ENCODE peak calls at places on chromosomes 1 and 21, in eight cellular contexts. C is cardiac muscle cell; L is A549; B is astrocyte of the spinal cord; V is lung; K is adrenal gland; E is effector memory CD4-positive, alpha-beta T cell; P is left ventricle myocardium inferior. D is an unnamed sample.
A peak's percentile ranks its signal among the peaks of the same experiment; 100 is the strongest.

GRCh38 chr1:23370744-23371710 is 1.4 kb upstream of the ZNF436 start:
- DNase-seq in C (peak; percentile 73), L (no peak), B (peak; percentile 37), V (no peak), K (no peak), E (no peak), P (no peak), D (no peak)

GRCh38 chr1:63917571-63918394 is 144.0 kb downstream of the ROR1 start:
- DNase-seq in C (no peak), L (no peak), B (no peak), V (no peak), K (no peak), E (peak; percentile 1), P (no peak), D (no peak)

GRCh38 chr1:209805341-209805781 is 581 bp downstream of the IRF6 start:
- DNase-seq in C (peak; percentile 8), L (no peak), B (no peak), V (no peak), K (peak; percentile 25), E (no peak), P (no peak), D (no peak)

GRCh38 chr1:66351474-66351873 is 182.5 kb upstream of the SGIP1 start:
- DNase-seq in C (no peak), L (no peak), B (no peak), V (no peak), K (no peak), E (no peak), P (no peak), D (no peak)

GRCh38 chr1:162036156-162036555 is 12.5 kb upstream of the OLFML2B start:
- DNase-seq in C (no peak), L (no peak), B (no peak), V (no peak), K (no peak), E (no peak), P (no peak), D (no peak)

GRCh38 chr21:46199436-46200373 is 15.4 kb upstream of the SPATC1L start:
- DNase-seq in C (no peak), L (no peak), B (no peak), V (no peak), K (no peak), E (no peak), P (no peak), D (no peak)

GRCh38 chr1:54136963-54137531 is 15.8 kb downstream of the CDCP2 start:
- DNase-seq in C (no peak), L (no peak), B (no peak), V (no peak), K (no peak), E (no peak), P (no peak), D (no peak)

GRCh38 chr1:76585980-76586674 is 281.2 kb upstream of the ST6GALNAC5 start:
- DNase-seq in C (no peak), L (no peak), B (no peak), V (no peak), K (no peak), E (no peak), P (no peak), D (no peak)

GRCh38 chr1:205633421-205633976 is 1.7 kb upstream of the ELK4 start:
- DNase-seq in C (no peak), L (no peak), B (no peak), V (no peak), K (no peak), E (no peak), P (no peak), D (peak; percentile 19)

GRCh38 chr1:65308781-65309316 is 494 bp upstream of the DNAJC6 start:
- DNase-seq in C (peak; percentile 6), L (no peak), B (no peak), V (no peak), K (no peak), E (no peak), P (no peak), D (no peak)
- H3K4me3 ChIP-seq in C (peak overlapping the region; percentile 61), L (peak overlapping the region; percentile 48), B (peak overlapping the region; percentile 42), V (no peak overlapping the region), K (no peak overlapping the region), E (no peak overlapping the region), P (peak overlapping the region; percentile 66), D (peak overlapping the region; percentile 54)

DNA sequence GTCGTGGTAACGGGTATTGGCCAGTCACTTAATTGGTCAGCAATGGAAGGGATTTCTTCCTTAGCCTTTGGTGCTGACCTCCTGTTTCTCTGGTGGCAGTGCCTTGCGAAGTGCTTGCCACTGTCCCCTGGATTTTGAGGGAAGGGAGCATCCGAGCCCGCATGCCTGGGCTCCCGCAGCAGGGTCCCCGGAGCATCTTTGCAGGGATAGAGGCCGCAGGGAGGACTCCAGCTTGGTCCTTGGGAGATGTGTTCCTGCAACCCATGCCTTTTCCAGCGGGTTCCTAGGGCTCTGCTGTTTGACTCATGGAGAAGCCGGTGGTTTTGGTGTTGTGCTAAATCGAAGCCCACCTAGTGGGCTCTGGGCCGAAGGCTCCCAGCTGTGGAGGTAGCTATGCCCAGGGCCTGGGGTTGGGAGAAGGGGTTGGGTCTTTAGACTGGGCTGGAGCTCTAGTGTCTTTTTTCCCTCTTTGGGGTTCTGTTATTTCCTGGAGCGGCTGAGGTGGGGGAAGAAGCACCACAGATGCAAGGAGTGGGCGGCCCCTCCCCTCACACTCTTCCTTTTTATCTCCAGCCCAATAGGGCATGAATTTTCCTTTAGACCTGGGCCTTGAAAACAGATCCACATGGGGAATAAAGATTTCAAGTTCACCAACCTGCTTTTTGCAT is 39.0 kb downstream of the PIK3CD start:
- DNase-seq in C (no peak), L (no peak), B (no peak), V (no peak), K (no peak), E (no peak), P (no peak), D (no peak)
- H3K4me3 ChIP-seq in C (peak overlapping the region; percentile 51), L (peak overlapping the region; percentile 85), B (peak overlapping the region; percentile 63), V (no peak overlapping the region), K (no peak overlapping the region), E (peak overlapping the region; percentile 17), P (peak overlapping the region; percentile 78), D (peak overlapping the region; percentile 69)

GRCh38 chr21:9774347-9774746 is 747.0 kb upstream of the TPTE start:
- DNase-seq in C (no peak), L (no peak), B (no peak), V (no peak), K (no peak), E (no peak), P (no peak), D (no peak)
- H3K4me3 ChIP-seq in C (no peak overlapping the region), L (no peak overlapping the region), B (no peak overlapping the region), V (no peak overlapping the region), K (no peak overlapping the region), E (no peak overlapping the region), P (no peak overlapping the region), D (no peak overlapping the region)

DNA sequence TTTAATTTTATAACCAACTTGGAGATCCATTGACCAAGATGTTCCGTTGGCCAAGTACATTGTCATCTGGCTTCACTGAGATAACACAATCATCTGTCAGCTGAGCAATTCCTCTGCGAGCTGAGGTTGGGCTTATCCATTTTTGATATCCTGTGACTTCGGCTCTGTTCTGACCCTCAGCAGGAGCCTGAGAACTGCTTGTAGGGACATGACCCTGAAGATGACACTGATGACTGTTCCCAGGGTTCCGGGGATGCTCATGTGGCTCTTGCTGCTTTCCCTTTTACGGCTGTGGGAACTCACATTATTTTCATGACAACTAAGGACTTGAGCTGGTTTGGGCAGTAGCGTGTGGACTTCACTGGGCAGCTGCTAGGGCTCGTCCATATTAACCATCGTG is 51.1 kb downstream of the TLR5 start:
- DNase-seq in C (no peak), L (no peak), B (no peak), V (no peak), K (no peak), E (no peak), P (no peak), D (no peak)
- H3K4me3 ChIP-seq in C (no peak overlapping the region), L (no peak overlapping the region), B (no peak overlapping the region), V (no peak overlapping the region), K (no peak overlapping the region), E (no peak overlapping the region), P (no peak overlapping the region), D (no peak overlapping the region)

GRCh38 chr1:68216088-68216487 is 16.2 kb downstream of the WLS start:
- DNase-seq in C (no peak), L (no peak), B (no peak), V (no peak), K (no peak), E (no peak), P (no peak), D (no peak)

GRCh38 chr1:68210027-68210426 is 22.3 kb downstream of the WLS start:
- DNase-seq in C (no peak), L (no peak), B (peak; percentile 59), V (no peak), K (no peak), E (no peak), P (no peak), D (no peak)

GRCh38 chr1:68210829-68211228 is 21.5 kb downstream of the WLS start:
- DNase-seq in C (no peak), L (no peak), B (peak; percentile 38), V (no peak), K (no peak), E (no peak), P (no peak), D (no peak)

GRCh38 chr1:68213843-68214242 is 18.5 kb downstream of the WLS start:
- DNase-seq in C (peak; percentile 56), L (no peak), B (peak; percentile 76), V (peak; percentile 59), K (peak; percentile 81), E (no peak), P (peak; percentile 77), D (no peak)

DNA sequence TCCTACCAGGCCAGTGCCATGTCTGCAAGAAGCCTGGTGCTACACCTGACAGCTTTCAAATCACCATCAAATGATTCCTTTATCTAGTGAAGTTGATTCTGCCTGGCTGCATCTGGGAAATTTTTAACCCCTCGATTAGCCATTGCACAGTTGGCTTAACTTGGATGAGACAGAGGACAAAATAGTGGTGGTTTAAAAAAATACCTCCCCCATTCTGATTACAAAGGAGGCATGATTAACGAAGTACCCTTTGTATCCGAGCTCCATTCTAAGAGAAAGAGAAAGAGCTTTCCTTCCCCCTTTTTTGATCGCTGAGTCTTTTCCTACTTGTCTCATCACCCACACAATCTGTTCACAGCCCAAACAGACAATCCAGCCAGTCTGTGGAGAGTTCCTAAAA is 20.5 kb downstream of the WLS start:
- DNase-seq in C (no peak), L (no peak), B (no peak), V (no peak), K (no peak), E (no peak), P (no peak), D (no peak)
- H3K4me3 ChIP-seq in C (no peak overlapping the region), L (no peak overlapping the region), B (no peak overlapping the region), V (no peak overlapping the region), K (no peak overlapping the region), E (no peak overlapping the region), P (no peak overlapping the region), D (no peak overlapping the region)

DNA sequence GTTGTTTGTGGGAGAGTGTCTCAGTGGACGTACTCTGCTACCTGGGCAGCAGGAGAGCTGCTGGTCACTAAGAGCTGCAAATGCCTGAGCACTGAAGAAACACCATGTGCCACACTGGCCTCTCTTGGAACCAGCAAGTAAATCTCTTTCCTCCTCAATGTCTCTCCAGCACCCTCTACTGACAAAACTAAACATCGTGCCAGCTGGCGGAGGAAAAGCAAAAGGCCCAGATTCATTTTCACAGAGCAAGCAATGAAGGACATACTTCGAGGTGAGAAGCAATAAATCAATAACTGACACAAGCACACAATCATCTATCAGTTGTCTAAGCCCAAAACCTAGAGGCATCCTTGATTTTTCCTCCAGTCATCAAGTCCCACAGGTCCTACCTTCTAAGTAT is 78.1 kb downstream of the RERE start:
- DNase-seq in C (no peak), L (no peak), B (no peak), V (no peak), K (no peak), E (no peak), P (no peak), D (no peak)
- H3K4me3 ChIP-seq in C (no peak overlapping the region), L (no peak overlapping the region), B (no peak overlapping the region), V (no peak overlapping the region), K (no peak overlapping the region), E (no peak overlapping the region), P (no peak overlapping the region), D (no peak overlapping the region)

GRCh38 chr1:87144981-87145380 is 183.7 kb upstream of the LMO4 start:
- DNase-seq in C (no peak), L (no peak), B (no peak), V (no peak), K (no peak), E (no peak), P (no peak), D (no peak)
- H3K4me3 ChIP-seq in C (no peak overlapping the region), L (no peak overlapping the region), B (no peak overlapping the region), V (no peak overlapping the region), K (no peak overlapping the region), E (no peak overlapping the region), P (no peak overlapping the region), D (no peak overlapping the region)